ENCODE peak calls at places on chromosomes 13 and 19, in four cellular contexts. One of them, this sample, is unnamed.

GRCh38 chr13:25602206-25602605 is 230.4 kb downstream of the ATP8A2 start:
- DNase-seq in CD4-positive, CD25-positive, alpha-beta regulatory T cell: no peak
- DNase-seq in HCT116: no peak
- DNase-seq in OCI-LY7: no peak
- DNase-seq in this sample: no peak

GRCh38 chr19:12450817-12451216 is 10.0 kb upstream of the ZNF443 start:
- DNase-seq in CD4-positive, CD25-positive, alpha-beta regulatory T cell: no peak
- DNase-seq in HCT116: no peak
- DNase-seq in OCI-LY7: no peak
- DNase-seq in this sample: no peak

GRCh38 chr13:114020750-114021463 is 47.0 kb upstream of the C13orf46 start:
- DNase-seq in CD4-positive, CD25-positive, alpha-beta regulatory T cell: no peak
- DNase-seq in HCT116: no peak
- DNase-seq in OCI-LY7: peak; percentile 42
- DNase-seq in this sample: no peak

GRCh38 chr19:11480081-11480926 is 542 bp downstream of the ELAVL3 start:
- DNase-seq in CD4-positive, CD25-positive, alpha-beta regulatory T cell: no peak
- DNase-seq in HCT116: no peak
- DNase-seq in OCI-LY7: no peak
- DNase-seq in this sample: no peak

GRCh38 chr13:60335531-60335930 is 61.5 kb upstream of the TDRD3 start:
- DNase-seq in CD4-positive, CD25-positive, alpha-beta regulatory T cell: peak; percentile 16
- DNase-seq in HCT116: no peak
- DNase-seq in OCI-LY7: peak; percentile 28
- DNase-seq in this sample: peak; percentile 14

GRCh38 chr13:110126391-110126961 is 180.5 kb downstream of the COL4A1 start:
- DNase-seq in CD4-positive, CD25-positive, alpha-beta regulatory T cell: no peak
- DNase-seq in HCT116: no peak
- DNase-seq in OCI-LY7: no peak
- DNase-seq in this sample: no peak

GRCh38 chr13:35984776-35985453 is 146.3 kb downstream of the DCLK1 start:
- DNase-seq in CD4-positive, CD25-positive, alpha-beta regulatory T cell: no peak
- DNase-seq in HCT116: no peak
- DNase-seq in OCI-LY7: no peak
- DNase-seq in this sample: no peak

GRCh38 chr19:12668937-12669271 is 2.3 kb downstream of the WDR83 start:
- DNase-seq in CD4-positive, CD25-positive, alpha-beta regulatory T cell: peak; percentile 65
- DNase-seq in HCT116: no peak
- DNase-seq in OCI-LY7: no peak
- DNase-seq in this sample: no peak

GRCh38 chr19:45800009-45800553 is 7.4 kb upstream of the DMWD start:
- DNase-seq in CD4-positive, CD25-positive, alpha-beta regulatory T cell: no peak
- DNase-seq in HCT116: no peak
- DNase-seq in OCI-LY7: no peak
- DNase-seq in this sample: no peak

GRCh38 chr13:43377955-43378354 is 354.6 kb downstream of the DNAJC15 start:
- DNase-seq in CD4-positive, CD25-positive, alpha-beta regulatory T cell: no peak
- DNase-seq in HCT116: no peak
- DNase-seq in OCI-LY7: no peak
- DNase-seq in this sample: no peak

GRCh38 chr19:38266981-38267597 is 2.7 kb downstream of the SPINT2 start:
- DNase-seq in CD4-positive, CD25-positive, alpha-beta regulatory T cell: no peak
- DNase-seq in HCT116: peak; percentile 38
- DNase-seq in OCI-LY7: no peak
- DNase-seq in this sample: no peak

GRCh38 chr19:15456871-15457700 is 7.3 kb downstream of the RASAL3 start:
- DNase-seq in CD4-positive, CD25-positive, alpha-beta regulatory T cell: no peak
- DNase-seq in HCT116: peak; percentile 27
- DNase-seq in OCI-LY7: peak; percentile 42
- DNase-seq in this sample: no peak

GRCh38 chr13:65499251-65499650 is 1730.9 kb downstream of the PCDH9 start:
- DNase-seq in CD4-positive, CD25-positive, alpha-beta regulatory T cell: no peak
- DNase-seq in HCT116: no peak
- DNase-seq in OCI-LY7: no peak
- DNase-seq in this sample: no peak

GRCh38 chr13:107296804-107297203 is 728.9 kb upstream of the ARGLU1 start:
- DNase-seq in CD4-positive, CD25-positive, alpha-beta regulatory T cell: no peak
- DNase-seq in HCT116: no peak
- DNase-seq in OCI-LY7: no peak
- DNase-seq in this sample: no peak

GRCh38 chr13:106521101-106521799 is 14.2 kb downstream of the EFNB2 start:
- DNase-seq in CD4-positive, CD25-positive, alpha-beta regulatory T cell: no peak
- DNase-seq in HCT116: no peak
- DNase-seq in OCI-LY7: no peak
- DNase-seq in this sample: no peak

GRCh38 chr19:31969110-31969509 is 376.3 kb upstream of the ZNF507 start:
- DNase-seq in CD4-positive, CD25-positive, alpha-beta regulatory T cell: no peak
- DNase-seq in HCT116: no peak
- DNase-seq in OCI-LY7: no peak
- DNase-seq in this sample: no peak

GRCh38 chr19:2788237-2788636 is 2.9 kb downstream of the THOP1 start:
- DNase-seq in CD4-positive, CD25-positive, alpha-beta regulatory T cell: no peak
- DNase-seq in HCT116: no peak
- DNase-seq in OCI-LY7: no peak
- DNase-seq in this sample: no peak

GRCh38 chr13:61685683-61686013 is 270.0 kb upstream of the PCDH20 start:
- DNase-seq in CD4-positive, CD25-positive, alpha-beta regulatory T cell: no peak
- DNase-seq in HCT116: peak; percentile 3
- DNase-seq in OCI-LY7: no peak
- DNase-seq in this sample: no peak

GRCh38 chr13:31200636-31200970 is 828 bp downstream of the B3GLCT start:
- DNase-seq in CD4-positive, CD25-positive, alpha-beta regulatory T cell: no peak
- DNase-seq in HCT116: no peak
- DNase-seq in OCI-LY7: peak; percentile 62
- DNase-seq in this sample: peak; percentile 11

GRCh38 chr19:12841094-12841493 is 2.8 kb downstream of the MAST1 start:
- DNase-seq in CD4-positive, CD25-positive, alpha-beta regulatory T cell: no peak
- DNase-seq in HCT116: no peak
- DNase-seq in OCI-LY7: no peak
- DNase-seq in this sample: no peak

GRCh38 chr13:60351816-60352215 is 45.2 kb upstream of the TDRD3 start:
- DNase-seq in CD4-positive, CD25-positive, alpha-beta regulatory T cell: no peak
- DNase-seq in HCT116: no peak
- DNase-seq in OCI-LY7: no peak
- DNase-seq in this sample: no peak

DNA sequence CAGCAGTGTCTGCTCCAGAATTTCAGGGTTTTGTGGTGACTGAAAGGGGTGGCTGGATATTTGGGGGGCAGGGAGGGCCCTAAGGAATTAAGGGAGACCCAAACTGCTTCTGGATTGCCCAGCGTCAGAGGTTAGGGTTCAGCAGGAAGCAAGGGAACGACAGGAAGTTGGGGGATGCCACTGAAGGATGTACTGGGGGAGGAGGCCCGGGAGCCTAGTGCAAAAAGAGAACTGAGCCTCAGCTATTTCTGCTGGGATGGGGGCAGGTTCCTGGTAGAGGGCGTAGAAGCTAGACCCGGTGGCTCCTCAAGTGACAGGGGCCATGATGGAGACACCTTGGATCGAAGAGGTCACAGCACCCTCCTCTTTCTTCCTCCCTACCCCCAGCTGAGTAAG is 1.1 kb downstream of the CYP2S1 start:
- DNase-seq in CD4-positive, CD25-positive, alpha-beta regulatory T cell: no peak
- DNase-seq in HCT116: no peak
- DNase-seq in OCI-LY7: no peak
- DNase-seq in this sample: peak; percentile 30
- H3K4me3 ChIP-seq in CD4-positive, CD25-positive, alpha-beta regulatory T cell: no peak overlapping the region
- H3K4me3 ChIP-seq in HCT116: peak overlapping the region; percentile 79
- H3K4me3 ChIP-seq in OCI-LY7: no peak overlapping the region
- H3K4me3 ChIP-seq in this sample: peak overlapping the region; percentile 9

DNA sequence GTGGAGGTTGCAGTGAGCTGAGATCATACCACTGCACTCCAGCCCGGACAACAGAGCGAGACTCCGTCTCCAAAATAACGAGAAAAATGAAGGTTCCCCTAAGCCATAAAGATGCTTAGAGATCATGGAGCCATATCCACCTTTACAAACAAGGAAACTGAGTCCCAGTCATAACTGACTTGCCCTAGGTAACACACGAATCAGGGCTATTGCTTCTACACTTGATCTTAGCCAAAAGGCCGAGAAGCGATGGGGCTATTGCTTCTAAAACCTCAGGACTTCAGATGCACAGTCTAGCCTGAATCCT is 3.2 kb downstream of the DBP start:
- DNase-seq in CD4-positive, CD25-positive, alpha-beta regulatory T cell: no peak
- DNase-seq in HCT116: no peak
- DNase-seq in OCI-LY7: no peak
- DNase-seq in this sample: no peak
- H3K4me3 ChIP-seq in CD4-positive, CD25-positive, alpha-beta regulatory T cell: peak overlapping the region; percentile 82
- H3K4me3 ChIP-seq in HCT116: peak overlapping the region; percentile 83
- H3K4me3 ChIP-seq in OCI-LY7: peak overlapping the region; percentile 76
- H3K4me3 ChIP-seq in this sample: peak overlapping the region; percentile 64

DNA sequence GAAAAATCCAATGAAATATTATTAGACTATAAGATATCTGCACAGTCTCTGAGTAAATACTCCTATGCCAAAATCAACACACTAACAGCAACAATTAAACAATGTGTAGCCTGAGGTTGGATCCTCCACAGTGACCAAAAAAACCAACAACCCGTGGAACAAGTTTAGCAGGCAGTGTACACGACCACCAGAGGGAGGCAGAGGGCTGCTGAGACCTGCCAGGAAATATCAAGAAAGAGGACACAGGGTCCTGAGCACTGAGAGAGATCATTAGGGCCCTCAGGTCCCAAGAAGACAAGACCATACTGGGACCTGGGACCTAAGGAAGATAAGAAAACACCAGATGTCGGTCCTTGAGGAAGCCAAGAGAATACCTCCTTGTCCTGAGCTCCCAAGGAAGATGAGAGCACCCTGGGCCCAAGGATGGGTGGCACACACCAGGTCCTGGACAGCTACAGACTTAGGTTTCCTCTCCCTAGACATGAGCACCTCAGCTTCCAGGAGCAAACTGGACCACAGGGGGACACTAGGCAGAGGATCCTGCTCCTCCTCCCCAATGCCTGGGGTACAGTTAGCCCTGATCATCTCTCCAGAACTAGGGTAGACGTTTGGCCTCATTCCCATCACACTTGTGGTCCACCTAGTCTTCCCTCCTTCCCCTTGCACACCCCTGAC is 822 bp upstream of the ZNF274 start:
- DNase-seq in CD4-positive, CD25-positive, alpha-beta regulatory T cell: peak; percentile 74
- DNase-seq in HCT116: no peak
- DNase-seq in OCI-LY7: peak; percentile 84
- DNase-seq in this sample: peak; percentile 48
- H3K4me3 ChIP-seq in CD4-positive, CD25-positive, alpha-beta regulatory T cell: peak overlapping the region; percentile 61
- H3K4me3 ChIP-seq in HCT116: peak overlapping the region; percentile 67
- H3K4me3 ChIP-seq in OCI-LY7: peak overlapping the region; percentile 85
- H3K4me3 ChIP-seq in this sample: peak overlapping the region; percentile 25

GRCh38 chr13:48400820-48401219 is 12.1 kb downstream of the LPAR6 start:
- DNase-seq in CD4-positive, CD25-positive, alpha-beta regulatory T cell: peak; percentile 52
- DNase-seq in HCT116: no peak
- DNase-seq in OCI-LY7: peak; percentile 14
- DNase-seq in this sample: no peak

GRCh38 chr13:48403151-48403631 is 9.7 kb downstream of the LPAR6 start:
- DNase-seq in CD4-positive, CD25-positive, alpha-beta regulatory T cell: peak; percentile 80
- DNase-seq in HCT116: no peak
- DNase-seq in OCI-LY7: no peak
- DNase-seq in this sample: no peak

GRCh38 chr13:48401480-48401879 is 11.4 kb downstream of the LPAR6 start:
- DNase-seq in CD4-positive, CD25-positive, alpha-beta regulatory T cell: peak; percentile 85
- DNase-seq in HCT116: no peak
- DNase-seq in OCI-LY7: no peak
- DNase-seq in this sample: peak; percentile 73

GRCh38 chr13:48403929-48404328 is 9.0 kb downstream of the LPAR6 start:
- DNase-seq in CD4-positive, CD25-positive, alpha-beta regulatory T cell: no peak
- DNase-seq in HCT116: no peak
- DNase-seq in OCI-LY7: no peak
- DNase-seq in this sample: no peak

DNA sequence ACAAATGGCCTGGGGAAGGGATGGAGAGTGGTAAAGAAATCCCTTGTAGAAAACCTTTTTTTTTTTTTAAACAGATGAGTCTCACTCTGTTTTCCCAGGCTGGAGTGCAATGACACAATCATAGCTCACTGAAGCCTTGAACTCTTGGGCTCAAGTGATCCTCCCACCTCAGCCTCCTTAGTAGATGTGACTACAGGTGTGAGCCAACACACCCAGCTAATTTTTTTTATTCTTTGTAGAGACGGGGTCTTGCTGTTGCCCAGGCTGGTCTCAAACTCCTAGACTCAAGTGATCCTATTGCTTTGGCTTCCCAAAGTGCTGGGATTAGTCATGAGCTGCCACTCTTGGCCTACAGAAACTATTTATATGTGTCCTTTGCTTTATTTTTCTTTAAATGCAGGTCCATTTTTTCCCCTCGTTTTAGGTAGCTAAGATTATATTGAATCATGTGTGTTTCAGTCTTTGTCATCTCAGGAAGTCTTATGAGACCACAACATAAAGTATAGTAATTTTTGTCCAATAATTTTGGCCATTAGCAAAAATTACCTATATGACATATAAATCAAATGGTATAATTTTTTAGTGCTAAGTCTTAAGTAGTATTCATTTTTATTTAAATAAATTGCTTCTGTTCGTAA is 10.5 kb downstream of the LPAR6 start:
- DNase-seq in CD4-positive, CD25-positive, alpha-beta regulatory T cell: peak; percentile 44
- DNase-seq in HCT116: no peak
- DNase-seq in OCI-LY7: no peak
- DNase-seq in this sample: no peak
- H3K4me3 ChIP-seq in CD4-positive, CD25-positive, alpha-beta regulatory T cell: peak overlapping the region; percentile 76
- H3K4me3 ChIP-seq in HCT116: no peak overlapping the region
- H3K4me3 ChIP-seq in OCI-LY7: no peak overlapping the region
- H3K4me3 ChIP-seq in this sample: no peak overlapping the region

DNA sequence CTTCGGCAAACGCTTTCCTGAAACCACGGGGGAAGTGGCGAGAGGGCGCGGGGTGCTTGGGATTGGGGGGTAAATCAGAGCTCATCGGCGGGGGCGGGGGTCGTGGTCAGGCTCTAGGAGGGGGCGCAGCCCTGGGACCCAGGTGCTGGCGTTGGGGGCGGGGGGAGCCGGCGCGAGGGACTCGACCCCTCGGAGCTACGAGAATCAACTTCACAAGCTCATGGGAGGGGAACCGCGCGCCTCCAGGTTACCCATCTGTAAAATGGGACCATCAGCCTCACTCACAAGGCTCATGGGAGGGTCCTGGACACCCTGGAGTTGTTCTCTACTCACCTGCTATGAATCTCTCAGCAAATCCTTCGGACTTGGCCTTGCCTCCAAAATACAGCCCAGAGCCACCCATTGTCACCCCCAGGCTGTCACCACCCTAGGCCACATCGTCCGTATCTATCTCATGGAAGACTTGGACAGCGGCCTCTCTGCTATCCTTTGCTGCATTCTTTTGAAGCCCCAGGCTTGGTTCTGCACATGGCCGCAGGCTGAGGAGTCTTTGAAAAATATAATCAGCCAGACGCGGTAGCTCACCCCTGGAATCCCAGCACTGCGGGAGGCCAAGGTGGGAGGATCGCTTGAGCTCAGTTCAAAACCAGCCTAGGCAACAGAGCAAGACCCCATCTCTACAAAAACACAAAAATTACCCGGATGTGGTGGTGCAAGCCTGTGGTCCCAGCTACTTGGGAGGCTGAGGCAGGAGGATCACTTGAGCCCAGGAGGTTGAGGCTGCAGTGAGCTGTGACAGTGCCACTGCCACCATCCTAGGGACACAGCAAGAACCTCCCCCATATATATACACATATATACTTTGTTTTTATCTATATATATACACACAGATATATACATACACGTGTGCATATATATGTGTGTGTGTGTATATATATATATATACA is 939 bp upstream of the RANBP3 start:
- DNase-seq in CD4-positive, CD25-positive, alpha-beta regulatory T cell: no peak
- DNase-seq in HCT116: no peak
- DNase-seq in OCI-LY7: peak; percentile 29
- DNase-seq in this sample: no peak
- H3K4me3 ChIP-seq in CD4-positive, CD25-positive, alpha-beta regulatory T cell: peak overlapping the region; percentile 67
- H3K4me3 ChIP-seq in HCT116: peak overlapping the region; percentile 96
- H3K4me3 ChIP-seq in OCI-LY7: peak overlapping the region; percentile 97
- H3K4me3 ChIP-seq in this sample: peak overlapping the region; percentile 85